ENCODE peak calls at places on chromosomes 16 and 17, in six cellular contexts. B, O, R, E, I and Y are unnamed samples.

GRCh38 chr17:9299695-9300094 is 275.9 kb downstream of the STX8 start:
- DNase-seq in R (no peak), I (no peak), B (no peak), E (no peak), O (no peak), Y (no peak)

GRCh38 chr16:46748775-46749705 is 896 bp upstream of the MYLK3 start:
- DNase-seq in O (no peak), R (no peak), B (peak), I (peak), E (no peak), Y (no peak)

GRCh38 chr17:34519286-34519685 is 60.1 kb upstream of the TMEM132E start:
- DNase-seq in E (peak), I (peak), R (peak), B (no peak), O (peak), Y (no peak)

GRCh38 chr17:81228834-81229665 is 6.3 kb upstream of the CEP131 start:
- DNase-seq in E (no peak), I (no peak), O (no peak), B (no peak), R (no peak), Y (no peak)

GRCh38 chr16:8087597-8088279 is 502.6 kb downstream of the TMEM114 start:
- DNase-seq in I (no peak), B (no peak), O (no peak), R (no peak), E (no peak), Y (no peak)

GRCh38 chr16:16143038-16143763 is 80.1 kb downstream of the ABCC6 start:
- DNase-seq in I (no peak), E (peak), O (no peak), R (peak), B (no peak), Y (peak)

GRCh38 chr17:67253379-67253778 is 8.4 kb upstream of the HELZ start:
- DNase-seq in B (no peak), R (no peak), I (no peak), O (no peak), E (no peak), Y (no peak)

GRCh38 chr17:75847595-75848522 is 3.7 kb upstream of the UNC13D start:
- DNase-seq in I (no peak), B (no peak), O (no peak), E (no peak), R (no peak), Y (no peak)

GRCh38 chr16:546909-547770 is 13.1 kb upstream of the PRR35 start:
- DNase-seq in B (no peak), R (peak), O (no peak), E (no peak), I (peak), Y (peak)

GRCh38 chr17:39110435-39111136 is 40.9 kb downstream of the PLXDC1 start:
- DNase-seq in B (no peak), I (peak), O (no peak), R (no peak), E (no peak), Y (no peak)

GRCh38 chr16:48811478-48811877 is 201.5 kb upstream of the N4BP1 start:
- DNase-seq in I (no peak), E (no peak), B (no peak), O (no peak), R (no peak), Y (no peak)

GRCh38 chr17:38922538-38923291 is 2.7 kb upstream of the LASP1NB start:
- DNase-seq in B (no peak), E (no peak), R (peak), O (no peak), I (peak), Y (no peak)

GRCh38 chr16:84117482-84117843 is 721 bp upstream of the MBTPS1 start:
- DNase-seq in O (no peak), E (no peak), B (no peak), I (peak), R (no peak), Y (peak)

GRCh38 chr16:70151941-70152509 is 21.6 kb upstream of the CLEC18C start:
- DNase-seq in O (no peak), B (no peak), R (peak), I (no peak), E (no peak), Y (no peak)

GRCh38 chr17:58270476-58271290 is 10.1 kb downstream of the MPO start:
- DNase-seq in O (no peak), B (no peak), I (peak), R (peak), E (no peak), Y (peak)

GRCh38 chr17:17363638-17364337 is 60.6 kb downstream of the NT5M start:
- DNase-seq in E (no peak), I (peak), O (no peak), R (no peak), B (no peak), Y (no peak)

GRCh38 chr17:72710834-72711233 is 381.7 kb downstream of the SLC39A11 start:
- DNase-seq in I (no peak), O (no peak), E (peak), R (no peak), B (no peak), Y (peak)
- TF ChIP-seq GABPA in I (no peak), O (no peak), E (no peak), R (no peak), B (no peak), Y (no peak)

GRCh38 chr16:77787452-77787851 is 912 bp upstream of the VAT1L start:
- DNase-seq in I (no peak), B (no peak), R (no peak), E (no peak), O (no peak), Y (no peak)

GRCh38 chr16:77786448-77786847 is 1.9 kb upstream of the VAT1L start:
- DNase-seq in E (no peak), R (no peak), B (no peak), O (no peak), I (no peak), Y (no peak)

GRCh38 chr16:77782694-77783093 is 5.7 kb upstream of the VAT1L start:
- DNase-seq in O (no peak), I (peak), E (peak), R (peak), B (no peak), Y (peak)

GRCh38 chr16:77785365-77785764 is 3.0 kb upstream of the VAT1L start:
- DNase-seq in O (no peak), B (no peak), I (no peak), R (no peak), E (no peak), Y (no peak)

DNA sequence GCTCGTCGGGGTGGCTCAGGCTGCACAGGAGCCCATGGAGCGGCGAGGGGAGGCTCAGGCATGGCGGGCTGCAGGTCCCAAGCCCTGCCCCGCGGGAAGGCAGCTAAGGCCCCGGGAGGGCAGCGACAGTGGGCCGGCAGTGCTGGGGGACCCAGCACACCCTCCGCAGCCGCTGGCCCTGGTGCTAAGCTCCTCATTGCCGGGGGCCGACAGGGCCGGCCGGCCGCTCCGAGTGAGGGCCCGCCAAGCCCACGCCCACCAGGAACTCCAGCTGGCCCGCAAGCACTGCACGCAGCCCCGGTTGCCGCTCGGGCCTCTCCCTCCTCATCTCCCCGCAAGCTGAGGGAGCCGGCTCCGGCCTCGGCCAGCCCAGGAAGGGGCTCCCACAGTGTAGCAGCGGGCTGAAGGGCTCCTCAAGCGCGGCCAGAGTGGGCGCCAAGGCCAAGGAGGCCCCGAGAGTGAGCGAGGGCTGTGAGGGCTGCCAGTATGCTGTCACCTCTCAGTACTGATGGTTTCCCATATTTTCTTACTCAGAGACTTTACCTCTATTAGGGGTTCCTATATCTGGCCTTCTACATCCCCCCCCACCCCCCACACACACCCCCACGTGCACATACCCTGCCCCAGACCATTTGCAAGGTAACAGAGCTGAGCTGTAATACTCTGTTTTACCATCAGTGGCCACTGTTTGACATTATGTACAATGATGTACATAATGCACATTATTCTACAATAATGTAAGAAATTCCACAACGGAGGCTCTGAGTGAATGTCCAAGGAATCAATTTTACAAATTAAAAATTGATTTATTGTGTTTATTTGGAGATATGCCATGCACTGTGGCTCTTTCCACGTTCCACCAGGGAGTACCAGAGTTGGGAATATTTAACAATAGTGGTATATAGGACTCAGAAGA is 3.7 kb upstream of the VAT1L start:
- DNase-seq in B (no peak), R (peak), O (no peak), I (peak), E (no peak), Y (no peak)
- TF ChIP-seq CTCF in B (peak), R (no peak), O (no peak), I (peak), E (peak), Y (no peak)

GRCh38 chr17:1059131-1059795 is 62.3 kb downstream of the TIMM22 start:
- DNase-seq in O (no peak), R (no peak), B (no peak), I (no peak), E (no peak), Y (no peak)
- H3K27ac ChIP-seq in O (no peak), R (no peak), B (no peak), I (no peak), E (no peak), Y (no peak)

GRCh38 chr16:9500872-9501271 is 409.4 kb downstream of the HAPSTR1 start:
- DNase-seq in I (no peak), O (no peak), R (no peak), E (no peak), B (no peak), Y (no peak)

GRCh38 chr16:9503251-9503986 is 412.0 kb downstream of the HAPSTR1 start:
- DNase-seq in O (no peak), E (no peak), R (no peak), I (no peak), B (no peak), Y (no peak)

GRCh38 chr16:9495824-9496223 is 404.4 kb downstream of the HAPSTR1 start:
- DNase-seq in E (no peak), I (no peak), R (no peak), O (no peak), B (no peak), Y (no peak)

DNA sequence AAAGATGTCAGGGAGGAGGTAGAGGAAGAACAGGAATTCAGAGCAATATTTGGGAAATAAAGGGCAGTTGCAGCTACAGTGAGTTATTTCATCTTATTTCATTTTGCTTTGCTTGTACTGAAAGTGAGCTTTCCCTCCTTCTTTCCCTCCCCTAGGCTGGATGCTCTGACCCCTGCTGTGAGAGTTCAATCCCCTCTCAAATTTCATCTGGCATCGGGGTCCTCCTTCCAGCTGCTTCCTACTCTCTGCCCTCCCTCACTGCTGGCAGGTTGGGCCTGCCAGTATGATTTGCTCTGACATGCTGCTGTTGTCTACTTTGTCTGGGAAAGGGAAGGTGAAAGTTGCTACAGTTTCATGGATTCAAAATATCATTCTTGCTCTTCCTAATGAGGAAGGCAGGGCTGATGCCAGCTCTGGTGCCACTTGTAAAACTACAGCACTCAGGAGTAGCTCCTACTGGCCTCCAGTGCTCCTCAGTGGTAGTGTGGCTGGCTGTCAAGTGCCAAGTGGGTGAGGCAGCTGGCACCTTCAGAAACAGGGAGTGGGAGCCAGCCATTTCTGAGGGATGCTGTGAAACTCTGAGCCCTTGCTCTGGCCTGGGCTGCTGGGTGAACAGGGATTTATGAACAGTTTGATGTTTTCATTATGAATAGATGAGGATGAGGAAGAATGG is 408.6 kb downstream of the HAPSTR1 start:
- DNase-seq in E (no peak), B (no peak), I (no peak), R (no peak), O (no peak), Y (no peak)
- TF ChIP-seq GABPA in E (no peak), B (no peak), I (no peak), R (no peak), O (no peak), Y (no peak)

GRCh38 chr17:6495450-6496115 is 51.3 kb downstream of the PIMREG start:
- DNase-seq in E (no peak), O (no peak), B (no peak), I (no peak), R (no peak), Y (no peak)
- TF ChIP-seq CTCF in E (no peak), O (peak), B (no peak), I (no peak), R (no peak), Y (no peak)

GRCh38 chr17:41800601-41801373 is 11.0 kb downstream of the P3H4 start:
- DNase-seq in O (peak), E (peak), I (peak), B (no peak), R (peak), Y (no peak)
- H3K27ac ChIP-seq in O (peak), E (no peak), I (no peak), B (no peak), R (no peak), Y (no peak)

DNA sequence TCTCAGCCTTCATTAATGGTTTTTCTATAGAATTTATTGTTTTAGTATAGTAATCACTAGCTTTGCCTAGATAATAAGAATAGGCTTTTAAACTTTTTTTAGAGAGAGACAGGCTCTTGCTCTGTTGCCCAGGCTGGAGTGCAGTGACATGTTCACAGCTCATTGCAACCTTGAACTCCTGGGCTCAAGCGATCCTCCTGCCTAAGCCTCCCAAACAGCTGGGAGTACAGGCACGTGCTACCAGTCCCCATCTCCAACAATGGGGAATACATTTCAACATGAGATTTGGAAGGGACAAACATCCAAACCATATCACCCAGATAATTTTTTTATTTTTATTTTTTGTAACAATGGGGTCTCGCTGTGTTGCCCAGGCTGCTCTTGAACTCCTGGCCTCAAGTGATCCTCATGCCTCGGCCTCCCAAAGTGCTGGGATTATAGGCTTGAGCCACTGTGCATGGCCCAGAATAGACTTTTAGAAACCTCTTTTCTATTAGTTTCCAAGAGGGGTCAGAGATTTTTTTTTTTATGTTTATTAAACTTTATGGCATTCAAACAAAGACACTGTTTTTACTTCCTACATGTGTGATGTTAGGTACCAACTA is 7.3 kb downstream of the NACA2 start:
- DNase-seq in B (no peak), O (no peak), R (no peak), E (no peak), I (no peak), Y (no peak)
- TF ChIP-seq GABPA in B (no peak), O (no peak), R (no peak), E (no peak), I (no peak), Y (no peak)